ENCODE peak calls at places on chromosomes 12 and 14, in six cellular contexts. J is GM06990; Z is tibial artery; V is fibroblast of the aortic adventitia; I is CD8-positive, alpha-beta T cell; O is heart right ventricle. B is an unnamed sample.
A peak's percentile ranks its signal among the peaks of the same experiment; 100 is the strongest.

GRCh38 chr14:100902295-100902694 is 1.2 kb downstream of the RTL1 start:
- DNase-seq in J (no peak), Z (no peak), V (no peak), I (no peak), O (no peak), B (no peak)

GRCh38 chr12:53543539-53543938 is 36.3 kb upstream of the NPFF start:
- DNase-seq in J (no peak), Z (peak; percentile 61), V (peak; percentile 83), I (peak; percentile 62), O (peak; percentile 63), B (no peak)

GRCh38 chr14:68359862-68360552 is 432.9 kb downstream of the ZFP36L1 start:
- DNase-seq in J (no peak), Z (peak; percentile 58), V (peak; percentile 81), I (no peak), O (peak; percentile 40), B (no peak)

GRCh38 chr12:109828754-109829511 is 4.3 kb downstream of the TRPV4 start:
- DNase-seq in J (no peak), Z (no peak), V (no peak), I (no peak), O (no peak), B (no peak)

GRCh38 chr14:94237983-94238382 is 55.1 kb downstream of the SERPINA10 start:
- DNase-seq in J (no peak), Z (no peak), V (no peak), I (no peak), O (no peak), B (no peak)

GRCh38 chr12:79618848-79619404 is 71.8 kb downstream of the PAWR start:
- DNase-seq in J (no peak), Z (no peak), V (peak; percentile 42), I (no peak), O (no peak), B (no peak)

GRCh38 chr12:116881325-116881866 is at the start of gene HRK:
- DNase-seq in J (no peak), Z (no peak), V (no peak), I (no peak), O (peak; percentile 6), B (no peak)

GRCh38 chr12:13443498-13443897 is 247.0 kb downstream of the EMP1 start:
- DNase-seq in J (no peak), Z (peak; percentile 56), V (no peak), I (no peak), O (peak; percentile 52), B (peak; percentile 65)

GRCh38 chr12:100669922-100670321 is 96.4 kb downstream of the GAS2L3 start:
- DNase-seq in J (no peak), Z (no peak), V (no peak), I (no peak), O (no peak), B (no peak)

DNA sequence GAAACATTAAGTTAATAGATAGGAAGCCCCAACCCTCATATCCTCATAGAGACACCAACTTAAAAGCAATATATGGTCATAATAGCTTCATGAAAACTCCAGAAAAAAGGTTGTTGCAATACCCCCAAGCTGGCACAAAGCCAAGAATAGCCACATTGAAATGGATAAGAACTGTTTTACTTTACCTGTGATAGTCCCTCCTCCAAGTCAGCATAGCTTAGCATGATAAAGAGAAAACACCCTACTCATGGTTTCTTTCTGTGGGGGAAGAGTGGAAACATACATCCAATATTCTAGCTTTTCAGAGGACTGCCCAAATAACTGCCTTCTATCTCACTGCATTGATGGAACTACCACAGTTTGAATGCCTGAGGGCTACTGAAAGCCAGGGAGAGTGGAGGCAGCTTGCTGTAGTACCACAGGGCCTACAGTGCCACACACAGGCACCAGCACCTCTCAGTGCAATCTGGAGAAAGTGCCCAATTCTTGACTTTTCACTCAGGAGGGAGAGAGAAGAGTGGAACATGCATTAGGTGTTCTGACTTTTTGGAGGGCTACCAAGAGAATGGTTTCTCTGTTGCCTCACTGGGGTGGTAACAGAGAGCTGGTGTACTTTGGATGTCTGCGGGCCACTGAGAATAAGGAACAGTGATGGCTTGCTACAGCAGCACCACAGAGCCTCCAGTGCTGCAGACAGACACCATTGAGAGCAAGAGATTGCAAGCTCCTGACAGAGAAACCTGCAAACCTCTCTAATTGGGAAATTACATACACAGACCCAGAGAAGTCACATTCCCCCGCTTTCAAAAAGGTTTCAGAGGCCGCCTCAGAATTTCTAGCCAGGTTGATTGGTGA is 157.1 kb upstream of the GARIN2 start:
- DNase-seq in J (no peak), Z (no peak), V (no peak), I (no peak), O (no peak), B (no peak)
- H3K4me3 ChIP-seq in J (no peak overlapping the region), Z (no peak overlapping the region), V (no peak overlapping the region), I (no peak overlapping the region), O (no peak overlapping the region), B (no peak overlapping the region)

DNA sequence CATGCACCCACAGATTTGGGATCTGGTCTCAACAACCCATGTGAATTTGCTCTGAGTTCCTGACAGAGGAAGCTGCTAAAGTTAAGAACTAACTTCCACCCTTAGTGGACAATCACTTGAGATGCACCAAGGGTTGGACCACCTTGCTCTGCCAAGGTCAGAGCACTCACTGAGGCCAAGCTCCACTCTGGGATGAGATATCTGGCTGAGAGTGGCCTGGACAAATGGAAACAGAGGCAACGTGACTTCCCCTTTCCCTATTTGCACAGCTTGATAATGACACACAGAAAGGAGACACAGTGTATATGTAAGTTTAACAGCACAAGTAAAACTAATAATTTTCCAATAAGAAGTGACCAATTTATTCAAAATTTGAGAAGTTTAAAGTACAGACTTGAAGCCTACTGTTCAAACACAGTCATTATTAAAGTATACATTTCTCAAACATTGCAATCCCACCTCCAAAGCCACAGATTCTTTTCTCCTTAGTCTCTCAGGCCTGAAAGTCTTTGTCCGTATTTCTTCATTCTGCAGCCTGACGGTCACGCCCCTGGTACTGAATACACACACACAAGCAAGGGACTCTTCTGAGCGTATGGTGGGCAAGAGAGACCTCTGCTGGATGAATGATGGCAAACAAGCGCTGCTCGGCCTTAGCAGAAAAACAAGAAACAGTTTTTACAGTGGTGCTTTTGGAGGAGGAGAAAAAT is 28.6 kb downstream of the TMEM30B start:
- DNase-seq in J (peak; percentile 29), Z (peak; percentile 92), V (peak; percentile 98), I (peak; percentile 55), O (peak; percentile 73), B (peak; percentile 47)
- H3K4me3 ChIP-seq in J (no peak overlapping the region), Z (no peak overlapping the region), V (no peak overlapping the region), I (no peak overlapping the region), O (no peak overlapping the region), B (no peak overlapping the region)

GRCh38 chr12:39287817-39288216 is 155.1 kb downstream of the KIF21A start:
- DNase-seq in J (no peak), Z (no peak), V (no peak), I (no peak), O (no peak), B (no peak)

GRCh38 chr12:39296496-39296895 is 146.4 kb downstream of the KIF21A start:
- DNase-seq in J (no peak), Z (no peak), V (no peak), I (no peak), O (no peak), B (no peak)

GRCh38 chr12:39294712-39295111 is 148.2 kb downstream of the KIF21A start:
- DNase-seq in J (no peak), Z (no peak), V (no peak), I (no peak), O (no peak), B (no peak)

GRCh38 chr12:39287409-39287808 is 155.5 kb downstream of the KIF21A start:
- DNase-seq in J (no peak), Z (no peak), V (no peak), I (no peak), O (no peak), B (no peak)

DNA sequence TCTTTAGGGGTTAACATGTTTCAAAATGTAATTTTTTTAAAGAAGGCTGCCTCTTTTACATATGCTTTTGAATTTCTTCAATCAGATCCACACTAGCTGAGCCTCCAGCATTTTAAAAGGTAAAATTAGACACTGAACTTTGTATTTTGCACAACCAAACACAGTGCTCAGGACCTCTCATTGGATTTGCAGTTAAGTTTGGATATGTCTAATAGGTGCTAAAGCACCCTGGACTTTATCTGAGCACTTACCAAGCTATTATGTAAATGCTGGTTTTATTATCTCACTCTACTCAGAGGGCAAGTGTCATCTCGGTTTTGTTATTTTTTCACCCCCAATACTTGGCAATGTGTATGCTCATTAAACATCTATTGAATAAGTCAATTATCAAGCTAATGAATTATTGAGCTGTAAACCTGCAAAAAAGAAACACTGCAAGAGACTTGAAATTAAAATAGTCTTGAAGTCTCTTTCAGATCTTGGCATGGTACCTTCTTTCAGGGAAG is 150.7 kb downstream of the KIF21A start:
- DNase-seq in J (no peak), Z (no peak), V (no peak), I (no peak), O (no peak), B (no peak)
- H3K4me3 ChIP-seq in J (no peak overlapping the region), Z (no peak overlapping the region), V (no peak overlapping the region), I (no peak overlapping the region), O (no peak overlapping the region), B (no peak overlapping the region)

DNA sequence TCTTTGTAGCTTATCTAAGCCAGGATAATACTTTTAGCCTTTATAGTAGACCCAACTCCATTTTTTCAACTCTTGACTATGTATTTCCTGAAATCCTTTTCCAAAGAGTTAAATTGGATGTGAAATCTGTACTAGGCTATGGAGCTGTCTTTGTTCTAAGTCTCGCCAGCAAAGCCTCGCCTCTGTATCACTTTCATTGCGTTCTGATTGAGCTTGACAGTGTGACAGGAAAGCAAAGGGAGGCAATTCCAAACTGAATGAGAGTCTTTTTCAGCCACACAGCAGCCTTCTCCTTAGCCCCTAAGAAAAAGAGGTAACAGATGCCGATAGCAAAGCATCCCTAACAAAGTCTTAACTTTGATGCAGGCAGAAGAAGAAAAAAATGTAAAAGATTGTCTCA is 154.6 kb upstream of the OTX2 start:
- DNase-seq in J (no peak), Z (no peak), V (no peak), I (no peak), O (no peak), B (no peak)
- H3K4me3 ChIP-seq in J (no peak overlapping the region), Z (no peak overlapping the region), V (no peak overlapping the region), I (no peak overlapping the region), O (no peak overlapping the region), B (no peak overlapping the region)

DNA sequence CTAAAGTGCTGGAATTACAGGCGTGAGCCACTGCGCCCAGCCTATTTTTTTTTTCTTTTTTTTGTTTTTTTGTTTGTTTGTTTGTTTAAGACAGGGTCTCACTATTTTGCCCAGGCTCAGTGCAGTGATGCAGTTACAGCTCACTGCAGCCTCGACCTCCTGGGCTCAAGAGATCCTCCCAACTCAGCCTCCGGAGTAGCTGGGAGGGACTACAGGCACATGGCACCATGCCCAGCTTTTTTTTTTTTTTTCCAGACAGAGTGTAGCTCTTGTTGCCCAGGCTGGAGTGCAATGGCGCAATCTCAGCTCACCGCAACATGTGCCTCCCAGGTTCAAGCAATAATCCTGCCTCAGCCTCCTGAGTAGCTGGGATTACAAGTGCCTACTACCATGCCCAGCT is 5.8 kb upstream of the ITFG2 start:
- DNase-seq in J (no peak), Z (no peak), V (no peak), I (no peak), O (no peak), B (no peak)
- H3K4me3 ChIP-seq in J (no peak overlapping the region), Z (no peak overlapping the region), V (no peak overlapping the region), I (no peak overlapping the region), O (no peak overlapping the region), B (no peak overlapping the region)

B was measured in right lobe of liver.